ENCODE peak calls at places on chromosomes 7 and 10, in seven cellular contexts. F, V, A, C, P, Q and W are unnamed samples.

GRCh38 chr10:101331960-101332359 is 22.0 kb upstream of the BTRC start:
- DNase-seq in F (no peak), V (no peak), A (no peak), C (no peak), P (no peak), Q (no peak), W (no peak)

GRCh38 chr10:124044143-124044862 is 49.1 kb downstream of the CHST15 start:
- DNase-seq in F (no peak), V (no peak), A (no peak), C (no peak), P (no peak), Q (no peak), W (no peak)

GRCh38 chr7:45514944-45515343 is 59.2 kb upstream of the ADCY1 start:
- DNase-seq in F (no peak), V (no peak), A (no peak), C (no peak), P (no peak), Q (no peak), W (no peak)

GRCh38 chr10:76382381-76382851 is 951.0 kb downstream of the LRMDA start:
- DNase-seq in F (no peak), V (peak; percentile 69), A (no peak), C (no peak), P (peak; percentile 58), Q (no peak), W (no peak)

GRCh38 chr10:32139223-32140073 is 83.2 kb upstream of the KIF5B start:
- DNase-seq in F (peak; percentile 82), V (peak; percentile 97), A (peak; percentile 89), C (peak; percentile 78), P (peak; percentile 96), Q (no peak), W (peak; percentile 93)

GRCh38 chr10:103986360-103986759 is 19.4 kb downstream of the SLK start:
- DNase-seq in F (no peak), V (no peak), A (no peak), C (no peak), P (no peak), Q (no peak), W (no peak)

GRCh38 chr10:33116293-33116697 is 158.3 kb upstream of the ITGB1 start:
- DNase-seq in F (no peak), V (peak; percentile 81), A (no peak), C (no peak), P (peak; percentile 78), Q (no peak), W (no peak)

GRCh38 chr7:33933611-33934281 is 28.4 kb downstream of the BMPER start:
- DNase-seq in F (no peak), V (peak; percentile 74), A (no peak), C (no peak), P (peak; percentile 53), Q (no peak), W (no peak)

GRCh38 chr7:124781418-124781817 is 15.8 kb upstream of the GPR37 start:
- DNase-seq in F (no peak), V (no peak), A (no peak), C (no peak), P (no peak), Q (no peak), W (no peak)

GRCh38 chr10:79293841-79294705 is 53.2 kb upstream of the PPIF start:
- DNase-seq in F (peak; percentile 88), V (peak; percentile 22), A (no peak), C (no peak), P (peak; percentile 40), Q (no peak), W (no peak)

GRCh38 chr7:155215576-155216325 is 81.9 kb upstream of the INSIG1 start:
- DNase-seq in F (no peak), V (no peak), A (no peak), C (no peak), P (no peak), Q (no peak), W (no peak)

GRCh38 chr7:155212301-155213015 is 85.2 kb upstream of the INSIG1 start:
- DNase-seq in F (no peak), V (no peak), A (no peak), C (no peak), P (no peak), Q (no peak), W (no peak)

GRCh38 chr7:155213385-155213784 is 84.3 kb upstream of the INSIG1 start:
- DNase-seq in F (no peak), V (peak; percentile 37), A (no peak), C (no peak), P (peak; percentile 36), Q (no peak), W (no peak)

GRCh38 chr7:155214328-155214986 is 83.2 kb upstream of the INSIG1 start:
- DNase-seq in F (no peak), V (no peak), A (no peak), C (no peak), P (peak; percentile 20), Q (no peak), W (no peak)

GRCh38 chr7:155213955-155214327 is 83.7 kb upstream of the INSIG1 start:
- DNase-seq in F (no peak), V (no peak), A (no peak), C (no peak), P (no peak), Q (no peak), W (no peak)
- H3K4me3 ChIP-seq in F (peak overlapping the region; percentile 34), V (no peak overlapping the region), A (no peak overlapping the region), C (no peak overlapping the region), P (no peak overlapping the region), Q (no peak overlapping the region), W (peak overlapping the region; percentile 34)

DNA sequence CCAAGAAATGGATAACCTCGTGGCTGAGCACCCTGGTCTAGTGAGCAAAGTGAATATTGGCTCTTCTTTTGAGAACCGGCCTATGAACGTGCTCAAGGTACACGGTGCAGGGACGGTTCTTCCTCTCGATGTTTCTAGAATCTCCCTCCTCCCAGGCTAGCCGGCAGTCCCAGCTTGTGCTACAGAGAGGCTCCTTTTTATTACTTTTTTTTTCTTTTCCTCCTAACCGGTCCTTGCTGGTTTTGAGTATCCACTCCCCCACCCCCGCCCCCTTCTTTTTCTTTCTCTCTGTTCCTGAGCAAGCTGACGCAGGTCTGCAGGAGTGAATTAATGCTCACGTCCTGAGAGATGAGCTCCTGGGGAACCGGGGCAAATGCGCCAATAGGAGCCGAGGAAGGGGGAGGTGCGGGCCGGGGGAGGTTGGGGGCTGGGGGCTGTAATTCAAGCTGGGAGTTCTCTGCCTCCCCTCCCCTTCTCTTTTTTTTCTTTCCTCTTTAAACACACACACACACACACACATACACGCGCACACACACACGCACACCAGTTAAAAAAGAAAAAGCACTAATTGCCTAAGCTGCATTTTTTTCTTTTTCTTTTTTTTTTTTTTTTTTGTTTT is 6.5 kb downstream of the CPA2 start:
- DNase-seq in F (no peak), V (peak; percentile 88), A (peak; percentile 23), C (no peak), P (peak; percentile 54), Q (no peak), W (peak; percentile 70)
- H3K4me3 ChIP-seq in F (peak overlapping the region; percentile 31), V (no peak overlapping the region), A (no peak overlapping the region), C (peak overlapping the region; percentile 31), P (no peak overlapping the region), Q (peak overlapping the region; percentile 34), W (peak overlapping the region; percentile 38)

GRCh38 chr7:1026721-1027151 is 17.6 kb upstream of the GPR146 start:
- DNase-seq in F (no peak), V (no peak), A (no peak), C (no peak), P (no peak), Q (no peak), W (no peak)
- H3K4me3 ChIP-seq in F (peak overlapping the region; percentile 78), V (peak overlapping the region; percentile 50), A (no peak overlapping the region), C (peak overlapping the region; percentile 68), P (no peak overlapping the region), Q (no peak overlapping the region), W (peak overlapping the region; percentile 87)

GRCh38 chr7:128660596-128660995 is 11.5 kb upstream of the GARIN1A start:
- DNase-seq in F (no peak), V (no peak), A (no peak), C (no peak), P (no peak), Q (no peak), W (no peak)

GRCh38 chr7:128665057-128665456 is 7.0 kb upstream of the GARIN1A start:
- DNase-seq in F (no peak), V (no peak), A (no peak), C (no peak), P (no peak), Q (no peak), W (no peak)

GRCh38 chr7:128662091-128662490 is 10.0 kb upstream of the GARIN1A start:
- DNase-seq in F (no peak), V (no peak), A (no peak), C (no peak), P (no peak), Q (no peak), W (no peak)

DNA sequence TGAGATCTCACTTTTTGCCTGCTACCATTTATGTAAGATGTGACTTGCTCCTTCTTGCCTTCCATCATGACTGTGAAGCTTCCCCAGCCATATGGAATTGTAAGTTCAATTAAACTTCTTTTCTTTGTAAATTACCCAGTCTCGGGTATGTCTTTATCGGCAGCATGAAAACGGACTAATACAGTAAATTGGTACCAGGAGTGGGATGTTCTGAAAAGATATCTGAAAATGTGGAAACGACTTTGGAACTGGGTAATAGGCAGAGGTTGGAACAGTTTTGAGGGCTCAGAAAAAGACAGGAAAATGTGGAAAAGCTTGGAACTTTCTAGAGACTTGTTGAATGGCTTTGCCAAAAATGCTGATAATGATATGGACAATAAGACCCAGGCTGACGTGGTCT is 10.6 kb upstream of the GARIN1A start:
- DNase-seq in F (no peak), V (no peak), A (no peak), C (no peak), P (no peak), Q (no peak), W (no peak)
- H3K4me3 ChIP-seq in F (no peak overlapping the region), V (no peak overlapping the region), A (no peak overlapping the region), C (no peak overlapping the region), P (no peak overlapping the region), Q (no peak overlapping the region), W (no peak overlapping the region)

DNA sequence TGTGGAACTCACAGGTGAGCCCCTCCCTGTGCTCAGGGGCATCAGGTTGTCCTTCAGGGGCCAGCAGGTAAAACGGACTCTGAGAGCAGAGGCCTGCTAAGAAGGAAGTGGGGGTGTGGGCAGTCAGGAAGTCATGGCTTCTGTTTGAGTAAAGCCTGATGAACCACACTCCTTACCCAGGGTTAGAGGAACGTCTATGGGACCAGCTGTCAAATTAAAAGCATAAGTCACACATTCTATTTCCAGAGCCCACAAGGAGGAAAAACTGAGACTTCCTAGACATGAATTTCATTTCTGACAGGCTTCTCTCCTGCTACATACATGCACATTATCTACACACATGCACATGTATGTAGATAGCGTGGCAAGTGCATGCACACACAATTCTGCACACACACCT is 616.4 kb downstream of the SDK1 start:
- DNase-seq in F (no peak), V (no peak), A (no peak), C (no peak), P (no peak), Q (no peak), W (no peak)
- H3K4me3 ChIP-seq in F (no peak overlapping the region), V (no peak overlapping the region), A (no peak overlapping the region), C (no peak overlapping the region), P (no peak overlapping the region), Q (no peak overlapping the region), W (no peak overlapping the region)

GRCh38 chr10:90920986-90921643 is at the start of gene ANKRD1:
- DNase-seq in F (no peak), V (peak; percentile 83), A (no peak), C (no peak), P (peak; percentile 68), Q (no peak), W (no peak)
- H3K4me3 ChIP-seq in F (no peak within 1 kb of the TSS), V (peak within 1 kb of the TSS; percentile 20), A (no peak within 1 kb of the TSS), C (peak within 1 kb of the TSS; percentile 59), P (no peak within 1 kb of the TSS), Q (no peak within 1 kb of the TSS), W (no peak within 1 kb of the TSS)